ENCODE peak calls at places on chromosomes 1 and 21, in seven cellular contexts. H is GM12878, I is HCT116, P is K562, S is SK-N-SH, U is H1, R is HepG2. K is an unnamed sample. For H3K36me3, the result is how much of the 10 kb centered on the place peaks cover.

GRCh38 chr21:35479529-35479928 is 430.4 kb upstream of the RUNX1 start:
- DNase-seq in U (no peak), S (no peak), R (no peak), H (no peak), I (no peak), P (no peak), K (no peak)

GRCh38 chr1:213934642-213935041 is 53.1 kb upstream of the PROX1 start:
- DNase-seq in R (no peak), H (no peak), I (no peak), U (no peak), S (no peak), P (no peak), K (no peak)

GRCh38 chr1:183470961-183471747 is 1.1 kb upstream of the SMG7 start:
- DNase-seq in U (no peak), H (peak), P (peak), S (peak), I (peak), R (peak), K (peak)

GRCh38 chr1:224406216-224406615 is 28.4 kb downstream of the WDR26 start:
- DNase-seq in S (no peak), R (no peak), H (no peak), I (no peak), U (no peak), P (no peak), K (no peak)

GRCh38 chr1:246197076-246197475 is 310.0 kb downstream of the SMYD3 start:
- DNase-seq in P (no peak), U (no peak), H (no peak), R (no peak), I (no peak), S (no peak), K (no peak)

GRCh38 chr1:210328032-210328745 is 513 bp upstream of the HHAT start:
- DNase-seq in R (no peak), S (peak), H (no peak), U (no peak), P (no peak), I (no peak), K (no peak)

GRCh38 chr1:100703716-100704115 is 15.8 kb upstream of the VCAM1 start:
- DNase-seq in P (no peak), U (no peak), H (no peak), S (no peak), R (no peak), I (no peak), K (no peak)

GRCh38 chr1:26584022-26584485 is 54.5 kb downstream of the RPS6KA1 start:
- DNase-seq in P (peak), I (peak), U (peak), R (no peak), S (peak), H (no peak), K (peak)

GRCh38 chr1:30801826-30802198 is 44.2 kb upstream of the LAPTM5 start:
- DNase-seq in U (no peak), P (peak), S (peak), I (no peak), R (peak), H (no peak), K (peak)

GRCh38 chr1:36705629-36706028 is 222.9 kb upstream of the CSF3R start:
- DNase-seq in U (no peak), I (no peak), R (no peak), P (no peak), H (no peak), S (peak), K (no peak)

GRCh38 chr1:150233359-150234308 is 2.3 kb downstream of the ANP32E start:
- DNase-seq in U (no peak), P (no peak), I (no peak), S (no peak), R (no peak), H (no peak), K (no peak)

GRCh38 chr1:90133133-90133532 is 138.2 kb downstream of the ZNF326 start:
- DNase-seq in U (no peak), R (peak), H (no peak), I (peak), P (peak), S (peak), K (peak)

GRCh38 chr1:185652348-185652747 is 81.8 kb upstream of the HMCN1 start:
- DNase-seq in I (peak), S (no peak), U (no peak), R (peak), H (no peak), P (no peak), K (no peak)

GRCh38 chr21:33747420-33747819 is 105.1 kb downstream of the ITSN1 start:
- DNase-seq in P (peak), R (no peak), H (no peak), S (peak), U (no peak), I (no peak), K (no peak)

GRCh38 chr1:212595787-212596714 is 12.5 kb upstream of the ATF3 start:
- DNase-seq in H (peak), I (peak), P (peak), R (peak), U (no peak), S (no peak), K (no peak)

GRCh38 chr1:6054596-6054995 is 8.9 kb downstream of the KCNAB2 start:
- DNase-seq in I (no peak), S (no peak), U (no peak), P (no peak), H (no peak), R (no peak), K (no peak)

GRCh38 chr21:33069994-33070811 is at the start of gene OLIG1:
- DNase-seq in P (no peak), R (no peak), S (peak), I (no peak), U (no peak), H (no peak), K (peak)

GRCh38 chr1:54479251-54479650 is 68.8 kb upstream of the ACOT11 start:
- DNase-seq in S (no peak), R (peak), H (no peak), P (no peak), I (no peak), U (no peak), K (no peak)

GRCh38 chr1:61081637-61082335 is 575 bp upstream of the NFIA start:
- DNase-seq in S (peak), R (peak), U (no peak), H (no peak), P (no peak), I (no peak), K (no peak)

GRCh38 chr1:43493661-43494450 is 36.8 kb upstream of the PTPRF start:
- DNase-seq in P (no peak), H (no peak), S (no peak), R (peak), U (no peak), I (no peak), K (peak)

GRCh38 chr1:232667094-232667780 is 37.3 kb upstream of the SIPA1L2 start:
- DNase-seq in S (no peak), U (no peak), R (no peak), P (no peak), H (no peak), I (no peak), K (no peak)

GRCh38 chr1:234240680-234241079 is 132.6 kb upstream of the COA6 start:
- DNase-seq in S (no peak), I (no peak), P (no peak), R (no peak), H (no peak), U (no peak), K (no peak)

GRCh38 chr1:173383341-173383740 is 93.8 kb upstream of the PRDX6 start:
- DNase-seq in I (no peak), R (no peak), U (no peak), P (no peak), S (no peak), H (no peak), K (no peak)

GRCh38 chr1:9603766-9604753 is 15.3 kb downstream of the TMEM201 start:
- DNase-seq in S (peak), R (no peak), U (no peak), I (no peak), P (no peak), H (no peak), K (no peak)

GRCh38 chr1:9603307-9603706 is 14.6 kb downstream of the TMEM201 start:
- DNase-seq in S (peak), P (no peak), H (no peak), U (no peak), R (no peak), I (no peak), K (no peak)

GRCh38 chr1:9601942-9602793 is 13.5 kb downstream of the TMEM201 start:
- DNase-seq in I (no peak), S (no peak), R (no peak), H (no peak), P (no peak), U (no peak), K (no peak)

GRCh38 chr1:9600861-9601834 is 12.4 kb downstream of the TMEM201 start:
- DNase-seq in I (no peak), P (no peak), S (no peak), H (no peak), R (no peak), U (no peak), K (no peak)

GRCh38 chr1:9602794-9603167 is 14.1 kb downstream of the TMEM201 start:
- DNase-seq in H (no peak), R (no peak), I (no peak), U (no peak), P (no peak), S (no peak), K (no peak)
- H3K36me3 ChIP-seq in H (under half), R (under half), I (under half), U (under half), P (half or more), S (under half), K (half or more)

GRCh38 chr1:94866178-94866822 is 46.1 kb downstream of the SLC44A3 start:
- DNase-seq in U (no peak), R (no peak), H (no peak), P (no peak), I (no peak), S (no peak), K (no peak)
- TF ChIP-seq YY1 in U (no peak), R (no peak), H (no peak), P (no peak), I (no peak), S (no peak), K (no peak)

DNA sequence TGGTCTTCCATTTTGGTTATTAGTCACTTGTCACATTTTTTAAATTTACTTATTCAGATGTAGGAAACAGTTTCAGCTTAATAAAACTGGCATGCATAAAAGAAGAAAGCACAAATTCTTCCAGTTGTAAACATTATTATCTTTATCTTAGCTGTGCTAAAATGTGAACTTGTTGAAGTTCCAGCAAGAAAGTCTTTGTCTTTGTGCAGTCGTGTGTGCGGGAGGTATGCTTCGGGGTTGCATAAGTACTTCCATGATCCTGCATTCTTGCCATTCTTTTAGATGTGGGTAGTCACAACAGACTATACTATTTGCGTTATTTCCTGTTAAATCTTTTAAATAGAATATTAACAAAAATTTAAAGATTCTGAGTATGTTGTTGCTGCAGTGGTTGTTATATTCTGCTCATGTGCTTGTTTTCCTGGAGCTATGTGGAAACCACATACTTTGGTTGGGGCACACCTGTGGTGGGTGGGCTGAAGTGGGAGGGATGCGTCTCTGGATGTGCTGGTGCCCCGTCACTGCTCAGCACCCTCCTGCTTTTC is 49.9 kb downstream of the CBS start:
- DNase-seq in R (peak), U (no peak), S (no peak), H (no peak), P (no peak), I (no peak), K (no peak)
- H3K36me3 ChIP-seq in R (under half), U (under half), S (under half), H (under half), P (half or more), I (under half), K (half or more)

GRCh38 chr1:29331309-29331708 is 95.0 kb downstream of the PTPRU start:
- DNase-seq in S (no peak), H (no peak), R (no peak), P (no peak), U (no peak), I (no peak), K (no peak)

GRCh38 chr1:29331731-29332130 is 95.4 kb downstream of the PTPRU start:
- DNase-seq in P (no peak), U (no peak), I (no peak), R (no peak), H (no peak), S (no peak), K (no peak)

GRCh38 chr1:29330089-29330488 is 93.8 kb downstream of the PTPRU start:
- DNase-seq in P (no peak), U (no peak), R (no peak), I (no peak), H (no peak), S (no peak), K (no peak)

GRCh38 chr1:29332204-29332603 is 95.9 kb downstream of the PTPRU start:
- DNase-seq in U (peak), R (peak), I (peak), P (peak), S (no peak), H (no peak), K (peak)

DNA sequence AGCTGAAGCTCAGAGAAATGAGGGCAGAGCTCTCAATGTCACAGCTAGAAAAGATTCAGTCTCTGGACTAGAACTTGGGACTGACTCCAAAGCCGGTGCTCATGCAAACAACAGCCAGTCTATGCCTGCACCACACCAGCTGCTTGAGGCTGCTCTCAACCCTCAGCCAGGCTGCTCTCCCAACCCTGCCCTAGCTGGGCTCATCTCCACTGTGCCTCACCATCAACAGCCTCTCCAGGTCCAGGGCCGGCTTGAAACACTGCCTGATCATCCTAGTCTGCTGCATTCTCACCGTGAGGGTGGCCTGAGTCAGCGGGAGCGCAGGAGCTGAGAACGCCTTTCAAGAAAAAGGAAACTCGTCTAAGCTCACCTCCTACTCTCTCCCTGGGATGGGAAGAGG is 94.5 kb downstream of the PTPRU start:
- DNase-seq in R (no peak), S (no peak), I (no peak), P (no peak), H (no peak), U (no peak), K (no peak)
- TF ChIP-seq YY1 in R (no peak), S (no peak), I (no peak), P (no peak), H (no peak), U (no peak), K (no peak)

GRCh38 chr1:92874987-92875386 is 43.1 kb downstream of the RPL5 start:
- DNase-seq in H (no peak), R (no peak), P (no peak), U (no peak), S (no peak), I (no peak), K (no peak)
- H3K36me3 ChIP-seq in H (under half), R (under half), P (under half), U (under half), S (under half), I (under half), K (under half)

GRCh38 chr1:145425436-145426029 is at the start of gene NBPF20:
- DNase-seq in U (peak), R (peak), H (peak), S (peak), P (peak), I (peak), K (peak)
- TF ChIP-seq YY1 in U (no peak), R (no peak), H (no peak), S (no peak), P (no peak), I (no peak), K (no peak)

GRCh38 chr1:77951328-77951727 is 27.5 kb downstream of the FUBP1 start:
- DNase-seq in H (no peak), R (no peak), I (no peak), P (no peak), S (no peak), U (no peak), K (no peak)

GRCh38 chr1:77954521-77954920 is 24.4 kb downstream of the FUBP1 start:
- DNase-seq in H (no peak), U (no peak), R (no peak), P (no peak), S (no peak), I (no peak), K (no peak)

GRCh38 chr1:77948841-77949424 is 29.9 kb downstream of the FUBP1 start:
- DNase-seq in P (no peak), H (no peak), R (peak), S (peak), I (peak), U (no peak), K (no peak)

GRCh38 chr1:77953907-77954306 is 25.0 kb downstream of the FUBP1 start:
- DNase-seq in P (no peak), R (no peak), S (no peak), I (no peak), U (no peak), H (no peak), K (no peak)

GRCh38 chr1:77950873-77951272 is 28.0 kb downstream of the FUBP1 start:
- DNase-seq in S (no peak), R (no peak), H (no peak), I (no peak), U (no peak), P (no peak), K (no peak)
- H3K36me3 ChIP-seq in S (half or more), R (half or more), H (under half), I (half or more), U (half or more), P (half or more), K (half or more)

GRCh38 chr1:17439250-17440073 is at the start of gene RCC2:
- DNase-seq in S (peak), R (peak), U (no peak), I (peak), H (no peak), P (peak), K (no peak)

GRCh38 chr1:17438977-17439249 is 564 bp downstream of the RCC2 start:
- DNase-seq in R (no peak), S (peak), I (no peak), U (no peak), P (peak), H (no peak), K (no peak)

GRCh38 chr1:17438176-17438976 is 1.1 kb downstream of the RCC2 start:
- DNase-seq in I (no peak), H (no peak), U (no peak), S (peak), R (peak), P (peak), K (no peak)

GRCh38 chr1:17436380-17437174 is 2.9 kb downstream of the RCC2 start:
- DNase-seq in R (no peak), P (no peak), U (no peak), S (no peak), H (no peak), I (no peak), K (no peak)

GRCh38 chr1:17437260-17438175 is 2.0 kb downstream of the RCC2 start:
- DNase-seq in I (no peak), P (peak), R (no peak), S (peak), U (no peak), H (no peak), K (no peak)
- TF ChIP-seq YY1 in I (no peak), P (no peak), R (no peak), S (no peak), U (no peak), H (no peak), K (no peak)

K was measured in NT2/D1.